ENCODE peak calls at places on chromosomes 4 and X, in six cellular contexts. One of them, this sample, is unnamed. For H3K27me3, the result is how much of the 10 kb centered on the place peaks cover.

GRCh38 chr4:48329193-48329592 is 12.1 kb upstream of the SLAIN2 start:
- DNase-seq in neural progenitor cell: no peak
- DNase-seq in gastrocnemius medialis: no peak
- DNase-seq in mesendoderm: no peak
- DNase-seq in stomach: no peak
- DNase-seq in breast epithelium: no peak
- DNase-seq in this sample: no peak

GRCh38 chr4:173499568-173500535 is 30.2 kb downstream of the HAND2 start:
- DNase-seq in neural progenitor cell: no peak
- DNase-seq in gastrocnemius medialis: no peak
- DNase-seq in mesendoderm: peak
- DNase-seq in stomach: no peak
- DNase-seq in breast epithelium: no peak
- DNase-seq in this sample: no peak

GRCh38 chr4:112552668-112553067 is 36.7 kb upstream of the NEUROG2 start:
- DNase-seq in neural progenitor cell: no peak
- DNase-seq in gastrocnemius medialis: no peak
- DNase-seq in mesendoderm: no peak
- DNase-seq in stomach: no peak
- DNase-seq in breast epithelium: no peak
- DNase-seq in this sample: no peak

GRCh38 chrX:28498658-28499057 is 88.6 kb upstream of the IL1RAPL1 start:
- DNase-seq in neural progenitor cell: peak
- DNase-seq in gastrocnemius medialis: no peak
- DNase-seq in mesendoderm: peak
- DNase-seq in stomach: no peak
- DNase-seq in breast epithelium: no peak
- DNase-seq in this sample: no peak

GRCh38 chr4:104743141-104743748 is 248.6 kb upstream of the CXXC4 start:
- DNase-seq in neural progenitor cell: no peak
- DNase-seq in gastrocnemius medialis: no peak
- DNase-seq in mesendoderm: no peak
- DNase-seq in stomach: no peak
- DNase-seq in breast epithelium: no peak
- DNase-seq in this sample: no peak

GRCh38 chrX:14448406-14448805 is 80.9 kb upstream of the GLRA2 start:
- DNase-seq in neural progenitor cell: no peak
- DNase-seq in gastrocnemius medialis: no peak
- DNase-seq in mesendoderm: no peak
- DNase-seq in stomach: no peak
- DNase-seq in breast epithelium: no peak
- DNase-seq in this sample: no peak

GRCh38 chr4:52407545-52407944 is 251.6 kb downstream of the USP46 start:
- DNase-seq in neural progenitor cell: no peak
- DNase-seq in gastrocnemius medialis: no peak
- DNase-seq in mesendoderm: peak
- DNase-seq in stomach: no peak
- DNase-seq in breast epithelium: no peak
- DNase-seq in this sample: no peak

GRCh38 chrX:9148626-9149385 is 114.9 kb upstream of the FAM9B start:
- DNase-seq in neural progenitor cell: peak
- DNase-seq in gastrocnemius medialis: no peak
- DNase-seq in mesendoderm: peak
- DNase-seq in stomach: no peak
- DNase-seq in breast epithelium: no peak
- DNase-seq in this sample: no peak

GRCh38 chr4:103645991-103646390 is 73.8 kb downstream of the TACR3 start:
- DNase-seq in neural progenitor cell: no peak
- DNase-seq in gastrocnemius medialis: no peak
- DNase-seq in mesendoderm: no peak
- DNase-seq in stomach: no peak
- DNase-seq in breast epithelium: no peak
- DNase-seq in this sample: no peak

GRCh38 chrX:42954880-42955279 is 176.9 kb upstream of the PPP1R2C start:
- DNase-seq in neural progenitor cell: no peak
- DNase-seq in gastrocnemius medialis: no peak
- DNase-seq in mesendoderm: no peak
- DNase-seq in stomach: no peak
- DNase-seq in breast epithelium: no peak
- DNase-seq in this sample: no peak

GRCh38 chr4:76872556-76872955 is 25.4 kb downstream of the SOWAHB start:
- DNase-seq in neural progenitor cell: no peak
- DNase-seq in gastrocnemius medialis: no peak
- DNase-seq in mesendoderm: no peak
- DNase-seq in stomach: no peak
- DNase-seq in breast epithelium: no peak
- DNase-seq in this sample: no peak

GRCh38 chr4:8892556-8893226 is 21.1 kb upstream of the HMX1 start:
- DNase-seq in neural progenitor cell: peak
- DNase-seq in gastrocnemius medialis: no peak
- DNase-seq in mesendoderm: no peak
- DNase-seq in stomach: no peak
- DNase-seq in breast epithelium: no peak
- DNase-seq in this sample: no peak
- H3K27me3 ChIP-seq in neural progenitor cell: half or more
- H3K27me3 ChIP-seq in gastrocnemius medialis: under half
- H3K27me3 ChIP-seq in mesendoderm: half or more
- H3K27me3 ChIP-seq in stomach: under half
- H3K27me3 ChIP-seq in breast epithelium: under half
- H3K27me3 ChIP-seq in this sample: half or more

GRCh38 chr4:577499-578450 is 1.7 kb upstream of the TMEM271 start:
- DNase-seq in neural progenitor cell: peak
- DNase-seq in gastrocnemius medialis: no peak
- DNase-seq in mesendoderm: peak
- DNase-seq in stomach: no peak
- DNase-seq in breast epithelium: no peak
- DNase-seq in this sample: no peak
- H3K27me3 ChIP-seq in neural progenitor cell: half or more
- H3K27me3 ChIP-seq in gastrocnemius medialis: under half
- H3K27me3 ChIP-seq in mesendoderm: under half
- H3K27me3 ChIP-seq in stomach: under half
- H3K27me3 ChIP-seq in breast epithelium: under half
- H3K27me3 ChIP-seq in this sample: half or more

GRCh38 chr4:126233483-126233882 is 918.7 kb downstream of the FAT4 start:
- DNase-seq in neural progenitor cell: no peak
- DNase-seq in gastrocnemius medialis: no peak
- DNase-seq in mesendoderm: no peak
- DNase-seq in stomach: no peak
- DNase-seq in breast epithelium: no peak
- DNase-seq in this sample: no peak

DNA sequence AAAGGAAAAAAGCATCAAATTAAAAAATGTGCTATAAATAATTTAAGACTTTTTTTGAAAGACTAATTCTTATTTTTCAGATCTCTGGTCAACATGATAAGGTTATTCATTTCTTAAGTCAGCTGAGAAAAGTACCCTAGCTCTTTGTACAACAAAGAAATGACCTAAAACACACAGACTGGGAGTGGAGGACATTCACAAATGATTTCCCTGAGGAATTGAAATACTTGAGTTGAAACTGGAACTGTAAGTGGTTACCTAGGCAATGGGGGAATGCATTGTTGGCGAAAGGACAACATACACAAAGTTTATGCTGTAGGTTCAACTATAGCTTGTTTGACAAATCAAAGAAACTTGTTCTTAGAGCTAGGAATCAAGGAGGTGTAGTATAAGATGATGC is 915.5 kb downstream of the FAT4 start:
- DNase-seq in neural progenitor cell: no peak
- DNase-seq in gastrocnemius medialis: no peak
- DNase-seq in mesendoderm: no peak
- DNase-seq in stomach: no peak
- DNase-seq in breast epithelium: no peak
- DNase-seq in this sample: no peak
- H3K27me3 ChIP-seq in neural progenitor cell: under half
- H3K27me3 ChIP-seq in gastrocnemius medialis: under half
- H3K27me3 ChIP-seq in mesendoderm: under half
- H3K27me3 ChIP-seq in stomach: under half
- H3K27me3 ChIP-seq in breast epithelium: under half
- H3K27me3 ChIP-seq in this sample: under half

GRCh38 chrX:134676440-134676839 is 18.2 kb upstream of the PLAC1 start:
- DNase-seq in neural progenitor cell: no peak
- DNase-seq in gastrocnemius medialis: no peak
- DNase-seq in mesendoderm: no peak
- DNase-seq in stomach: no peak
- DNase-seq in breast epithelium: no peak
- DNase-seq in this sample: no peak

GRCh38 chrX:134671207-134671750 is 13.0 kb upstream of the PLAC1 start:
- DNase-seq in neural progenitor cell: no peak
- DNase-seq in gastrocnemius medialis: no peak
- DNase-seq in mesendoderm: no peak
- DNase-seq in stomach: no peak
- DNase-seq in breast epithelium: no peak
- DNase-seq in this sample: no peak

GRCh38 chrX:134672101-134672500 is 13.8 kb upstream of the PLAC1 start:
- DNase-seq in neural progenitor cell: no peak
- DNase-seq in gastrocnemius medialis: no peak
- DNase-seq in mesendoderm: no peak
- DNase-seq in stomach: no peak
- DNase-seq in breast epithelium: no peak
- DNase-seq in this sample: no peak

GRCh38 chrX:134670241-134670811 is 12.1 kb upstream of the PLAC1 start:
- DNase-seq in neural progenitor cell: peak
- DNase-seq in gastrocnemius medialis: peak
- DNase-seq in mesendoderm: peak
- DNase-seq in stomach: peak
- DNase-seq in breast epithelium: peak
- DNase-seq in this sample: no peak

GRCh38 chrX:134673123-134673522 is 14.9 kb upstream of the PLAC1 start:
- DNase-seq in neural progenitor cell: no peak
- DNase-seq in gastrocnemius medialis: no peak
- DNase-seq in mesendoderm: no peak
- DNase-seq in stomach: no peak
- DNase-seq in breast epithelium: no peak
- DNase-seq in this sample: no peak
- H3K27me3 ChIP-seq in neural progenitor cell: under half
- H3K27me3 ChIP-seq in gastrocnemius medialis: under half
- H3K27me3 ChIP-seq in mesendoderm: under half
- H3K27me3 ChIP-seq in stomach: under half
- H3K27me3 ChIP-seq in breast epithelium: under half
- H3K27me3 ChIP-seq in this sample: under half

DNA sequence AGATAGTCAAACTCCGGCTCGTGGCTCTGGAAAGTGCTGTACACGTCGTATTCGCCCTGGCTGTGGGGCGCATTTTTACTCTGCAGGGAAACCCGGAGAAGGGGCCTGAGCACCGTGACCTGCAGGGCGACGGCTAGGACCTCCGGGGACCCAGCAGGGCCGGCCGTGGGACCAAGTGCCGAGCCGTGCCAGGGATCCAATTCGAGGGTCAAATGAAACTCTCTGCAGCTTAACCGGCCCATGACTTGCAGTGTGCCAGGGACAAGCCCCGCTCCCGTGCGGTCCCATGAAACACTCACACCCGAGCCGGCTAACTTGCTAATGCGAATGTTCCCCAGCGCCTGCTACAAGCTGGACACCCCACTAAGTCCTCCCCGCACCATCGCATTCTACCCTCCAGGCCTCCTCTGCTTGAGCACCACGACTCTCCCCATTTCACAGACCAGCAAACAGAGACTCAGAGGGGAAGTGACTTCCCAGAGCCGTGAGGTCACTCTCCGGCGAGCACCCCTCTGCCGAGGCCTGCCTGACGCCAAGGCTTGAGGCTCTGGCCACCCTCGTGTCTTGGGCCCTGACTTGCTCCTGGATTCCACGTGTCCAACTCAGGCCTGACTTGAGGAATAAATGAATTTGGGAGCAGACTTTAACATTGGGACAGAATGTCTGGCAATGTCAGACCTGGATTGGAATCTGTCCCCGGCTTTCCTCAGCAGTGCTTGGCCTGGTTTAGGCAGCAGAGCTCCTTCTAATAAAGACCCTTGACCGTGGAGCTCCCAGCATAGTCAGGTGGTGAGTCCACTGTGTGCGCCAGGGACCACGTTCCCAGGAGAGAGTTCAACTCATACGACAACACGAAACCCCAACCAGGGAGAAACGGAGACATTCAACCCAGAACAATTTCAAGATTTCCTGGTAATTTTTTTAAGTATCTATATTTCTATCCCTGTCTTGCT is 93.6 kb downstream of the PPP2R2C start:
- DNase-seq in neural progenitor cell: no peak
- DNase-seq in gastrocnemius medialis: no peak
- DNase-seq in mesendoderm: no peak
- DNase-seq in stomach: no peak
- DNase-seq in breast epithelium: no peak
- DNase-seq in this sample: peak
- H3K27me3 ChIP-seq in neural progenitor cell: under half
- H3K27me3 ChIP-seq in gastrocnemius medialis: under half
- H3K27me3 ChIP-seq in mesendoderm: under half
- H3K27me3 ChIP-seq in stomach: under half
- H3K27me3 ChIP-seq in breast epithelium: under half
- H3K27me3 ChIP-seq in this sample: under half

DNA sequence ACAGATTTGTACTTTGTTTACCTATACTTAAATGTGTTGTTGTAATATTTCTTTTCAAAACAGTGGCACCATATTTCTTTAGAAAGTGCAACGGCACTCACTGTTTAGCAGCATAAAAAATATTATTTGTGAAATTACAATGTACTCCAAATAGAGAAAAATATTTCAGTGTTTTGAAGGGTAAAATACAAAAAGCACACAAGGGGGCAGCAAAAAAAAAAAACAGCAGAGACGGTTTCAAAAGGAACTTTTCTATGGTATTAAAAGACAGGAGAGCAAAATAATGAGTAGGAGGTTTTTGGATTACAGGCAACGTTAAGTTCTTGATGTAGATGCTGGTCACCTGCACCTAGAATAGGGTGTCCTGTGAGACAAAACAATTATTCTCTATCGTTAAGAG is 2.0 kb downstream of the NUDT11 start:
- DNase-seq in neural progenitor cell: no peak
- DNase-seq in gastrocnemius medialis: no peak
- DNase-seq in mesendoderm: no peak
- DNase-seq in stomach: no peak
- DNase-seq in breast epithelium: no peak
- DNase-seq in this sample: no peak
- H3K27me3 ChIP-seq in neural progenitor cell: under half
- H3K27me3 ChIP-seq in gastrocnemius medialis: under half
- H3K27me3 ChIP-seq in mesendoderm: under half
- H3K27me3 ChIP-seq in stomach: under half
- H3K27me3 ChIP-seq in breast epithelium: under half
- H3K27me3 ChIP-seq in this sample: under half

GRCh38 chr4:108168213-108168671 is 490 bp downstream of the LEF1 start:
- DNase-seq in neural progenitor cell: no peak
- DNase-seq in gastrocnemius medialis: no peak
- DNase-seq in mesendoderm: no peak
- DNase-seq in stomach: no peak
- DNase-seq in breast epithelium: no peak
- DNase-seq in this sample: no peak
- H3K27me3 ChIP-seq in neural progenitor cell: half or more
- H3K27me3 ChIP-seq in gastrocnemius medialis: half or more
- H3K27me3 ChIP-seq in mesendoderm: under half
- H3K27me3 ChIP-seq in stomach: under half
- H3K27me3 ChIP-seq in breast epithelium: under half
- H3K27me3 ChIP-seq in this sample: half or more

This sample was measured in heart left ventricle.